ENCODE peak calls at places on chromosomes 1 and 21, in ten cellular contexts. One of them, this sample, is unnamed.

GRCh38 chr1:47934243-47934805 is 62.9 kb downstream of the TRABD2B start:
- DNase-seq in effector memory CD8-positive, alpha-beta T cell: no peak
- DNase-seq in T-cell: no peak
- DNase-seq in mucosa of gallbladder: peak
- DNase-seq in HEK293T: no peak
- DNase-seq in EH: peak
- DNase-seq in germinal center: no peak
- DNase-seq in GM23338: peak
- DNase-seq in left kidney: peak
- DNase-seq in cardiac septum: peak
- DNase-seq in this sample: peak

GRCh38 chr1:176949033-176949662 is 215.4 kb downstream of the ASTN1 start:
- DNase-seq in HEK293T: peak
- DNase-seq in GM23338: peak
- DNase-seq in EH: peak
- DNase-seq in cardiac septum: no peak
- DNase-seq in germinal center: peak
- DNase-seq in effector memory CD8-positive, alpha-beta T cell: no peak
- DNase-seq in T-cell: no peak
- DNase-seq in left kidney: peak
- DNase-seq in mucosa of gallbladder: peak
- DNase-seq in this sample: peak

GRCh38 chr21:20997308-20997632 is 939 bp upstream of the NCAM2 start:
- DNase-seq in cardiac septum: no peak
- DNase-seq in mucosa of gallbladder: no peak
- DNase-seq in EH: no peak
- DNase-seq in effector memory CD8-positive, alpha-beta T cell: no peak
- DNase-seq in left kidney: peak
- DNase-seq in T-cell: no peak
- DNase-seq in HEK293T: no peak
- DNase-seq in germinal center: no peak
- DNase-seq in GM23338: peak
- DNase-seq in this sample: no peak

GRCh38 chr1:53890522-53890941 is 935 bp upstream of the YIPF1 start:
- DNase-seq in cardiac septum: no peak
- DNase-seq in T-cell: no peak
- DNase-seq in left kidney: no peak
- DNase-seq in GM23338: no peak
- DNase-seq in effector memory CD8-positive, alpha-beta T cell: no peak
- DNase-seq in EH: no peak
- DNase-seq in germinal center: no peak
- DNase-seq in mucosa of gallbladder: no peak
- DNase-seq in HEK293T: no peak
- DNase-seq in this sample: no peak

GRCh38 chr1:226082959-226083302 is 20.4 kb downstream of the H3-3A start:
- DNase-seq in GM23338: peak
- DNase-seq in effector memory CD8-positive, alpha-beta T cell: no peak
- DNase-seq in left kidney: peak
- DNase-seq in cardiac septum: peak
- DNase-seq in mucosa of gallbladder: peak
- DNase-seq in HEK293T: peak
- DNase-seq in germinal center: no peak
- DNase-seq in EH: peak
- DNase-seq in T-cell: no peak
- DNase-seq in this sample: peak

GRCh38 chr1:234953655-234954420 is 174.8 kb downstream of the TOMM20 start:
- DNase-seq in cardiac septum: no peak
- DNase-seq in HEK293T: no peak
- DNase-seq in GM23338: no peak
- DNase-seq in left kidney: peak
- DNase-seq in germinal center: no peak
- DNase-seq in mucosa of gallbladder: no peak
- DNase-seq in T-cell: no peak
- DNase-seq in effector memory CD8-positive, alpha-beta T cell: no peak
- DNase-seq in EH: no peak
- DNase-seq in this sample: no peak

GRCh38 chr1:41917051-41917530 is 1.6 kb downstream of the HIVEP3 start:
- DNase-seq in HEK293T: no peak
- DNase-seq in left kidney: no peak
- DNase-seq in EH: no peak
- DNase-seq in T-cell: no peak
- DNase-seq in GM23338: no peak
- DNase-seq in mucosa of gallbladder: no peak
- DNase-seq in effector memory CD8-positive, alpha-beta T cell: no peak
- DNase-seq in cardiac septum: no peak
- DNase-seq in germinal center: no peak
- DNase-seq in this sample: no peak

GRCh38 chr1:48105167-48105566 is 108.0 kb upstream of the TRABD2B start:
- DNase-seq in germinal center: no peak
- DNase-seq in cardiac septum: no peak
- DNase-seq in left kidney: peak
- DNase-seq in HEK293T: no peak
- DNase-seq in EH: no peak
- DNase-seq in GM23338: peak
- DNase-seq in effector memory CD8-positive, alpha-beta T cell: no peak
- DNase-seq in T-cell: no peak
- DNase-seq in mucosa of gallbladder: no peak
- DNase-seq in this sample: peak

GRCh38 chr1:155844860-155845259 is 12.2 kb downstream of the GON4L start:
- DNase-seq in GM23338: no peak
- DNase-seq in effector memory CD8-positive, alpha-beta T cell: no peak
- DNase-seq in mucosa of gallbladder: no peak
- DNase-seq in HEK293T: no peak
- DNase-seq in EH: no peak
- DNase-seq in left kidney: no peak
- DNase-seq in T-cell: no peak
- DNase-seq in germinal center: no peak
- DNase-seq in cardiac septum: no peak
- DNase-seq in this sample: no peak

GRCh38 chr1:109025691-109026090 is 16.2 kb downstream of the WDR47 start:
- DNase-seq in left kidney: no peak
- DNase-seq in effector memory CD8-positive, alpha-beta T cell: no peak
- DNase-seq in mucosa of gallbladder: no peak
- DNase-seq in GM23338: no peak
- DNase-seq in T-cell: no peak
- DNase-seq in EH: peak
- DNase-seq in cardiac septum: no peak
- DNase-seq in germinal center: no peak
- DNase-seq in HEK293T: no peak
- DNase-seq in this sample: peak

GRCh38 chr1:24343412-24344089 is 24.4 kb downstream of the GRHL3 start:
- DNase-seq in HEK293T: no peak
- DNase-seq in cardiac septum: no peak
- DNase-seq in mucosa of gallbladder: no peak
- DNase-seq in EH: no peak
- DNase-seq in effector memory CD8-positive, alpha-beta T cell: no peak
- DNase-seq in GM23338: no peak
- DNase-seq in left kidney: no peak
- DNase-seq in T-cell: no peak
- DNase-seq in germinal center: no peak
- DNase-seq in this sample: no peak

GRCh38 chr21:42198949-42199348 is 20.0 kb upstream of the ABCG1 start:
- DNase-seq in EH: no peak
- DNase-seq in HEK293T: no peak
- DNase-seq in cardiac septum: no peak
- DNase-seq in left kidney: no peak
- DNase-seq in GM23338: no peak
- DNase-seq in mucosa of gallbladder: no peak
- DNase-seq in effector memory CD8-positive, alpha-beta T cell: no peak
- DNase-seq in T-cell: no peak
- DNase-seq in germinal center: no peak
- DNase-seq in this sample: no peak